ENCODE peak calls at places on chromosomes 16 and 17, in four cellular contexts. One of them, this sample, is unnamed.

GRCh38 chr17:4858880-4859260 is 25.7 kb downstream of the MINK1 start:
- ATAC-seq in activated naive CD4-positive, alpha-beta T cell treated with anti-CD3 and anti-CD28 coated beads, Interleukin-2, amount 50 U/mL, for 72 hours: no peak
- ATAC-seq in IMR-90: peak
- ATAC-seq in stimulated activated naive CD8-positive, alpha-beta T cell treated with anti-CD3 and anti-CD28 coated beads, Interleukin-15, amount 100 ng/mL, for 72 hours: no peak
- ATAC-seq in this sample: no peak

GRCh38 chr16:69364088-69364487 is 12.5 kb upstream of the TMED6 start:
- ATAC-seq in IMR-90: no peak
- ATAC-seq in stimulated activated naive CD8-positive, alpha-beta T cell treated with anti-CD3 and anti-CD28 coated beads, Interleukin-15, amount 100 ng/mL, for 72 hours: no peak
- ATAC-seq in activated naive CD4-positive, alpha-beta T cell treated with anti-CD3 and anti-CD28 coated beads, Interleukin-2, amount 50 U/mL, for 72 hours: no peak
- ATAC-seq in this sample: no peak

GRCh38 chr17:13087802-13088201 is 70.0 kb upstream of the ELAC2 start:
- ATAC-seq in activated naive CD4-positive, alpha-beta T cell treated with anti-CD3 and anti-CD28 coated beads, Interleukin-2, amount 50 U/mL, for 72 hours: no peak
- ATAC-seq in stimulated activated naive CD8-positive, alpha-beta T cell treated with anti-CD3 and anti-CD28 coated beads, Interleukin-15, amount 100 ng/mL, for 72 hours: no peak
- ATAC-seq in IMR-90: no peak
- ATAC-seq in this sample: no peak

GRCh38 chr17:14775761-14776492 is 475.0 kb downstream of the HS3ST3B1 start:
- ATAC-seq in activated naive CD4-positive, alpha-beta T cell treated with anti-CD3 and anti-CD28 coated beads, Interleukin-2, amount 50 U/mL, for 72 hours: no peak
- ATAC-seq in stimulated activated naive CD8-positive, alpha-beta T cell treated with anti-CD3 and anti-CD28 coated beads, Interleukin-15, amount 100 ng/mL, for 72 hours: no peak
- ATAC-seq in IMR-90: peak
- ATAC-seq in this sample: no peak

GRCh38 chr17:7306911-7307685 is at the start of gene EIF5A:
- ATAC-seq in activated naive CD4-positive, alpha-beta T cell treated with anti-CD3 and anti-CD28 coated beads, Interleukin-2, amount 50 U/mL, for 72 hours: peak
- ATAC-seq in IMR-90: peak
- ATAC-seq in stimulated activated naive CD8-positive, alpha-beta T cell treated with anti-CD3 and anti-CD28 coated beads, Interleukin-15, amount 100 ng/mL, for 72 hours: peak
- ATAC-seq in this sample: peak

GRCh38 chr16:2500937-2501750 is 12.6 kb upstream of the ATP6V0C start:
- ATAC-seq in activated naive CD4-positive, alpha-beta T cell treated with anti-CD3 and anti-CD28 coated beads, Interleukin-2, amount 50 U/mL, for 72 hours: peak
- ATAC-seq in stimulated activated naive CD8-positive, alpha-beta T cell treated with anti-CD3 and anti-CD28 coated beads, Interleukin-15, amount 100 ng/mL, for 72 hours: peak
- ATAC-seq in IMR-90: peak
- ATAC-seq in this sample: peak

GRCh38 chr16:57938936-57939871 is 31.7 kb downstream of the CNGB1 start:
- ATAC-seq in stimulated activated naive CD8-positive, alpha-beta T cell treated with anti-CD3 and anti-CD28 coated beads, Interleukin-15, amount 100 ng/mL, for 72 hours: no peak
- ATAC-seq in IMR-90: peak
- ATAC-seq in activated naive CD4-positive, alpha-beta T cell treated with anti-CD3 and anti-CD28 coated beads, Interleukin-2, amount 50 U/mL, for 72 hours: no peak
- ATAC-seq in this sample: no peak

GRCh38 chr16:74570412-74571301 is 36.3 kb downstream of the GLG1 start:
- ATAC-seq in activated naive CD4-positive, alpha-beta T cell treated with anti-CD3 and anti-CD28 coated beads, Interleukin-2, amount 50 U/mL, for 72 hours: no peak
- ATAC-seq in IMR-90: no peak
- ATAC-seq in stimulated activated naive CD8-positive, alpha-beta T cell treated with anti-CD3 and anti-CD28 coated beads, Interleukin-15, amount 100 ng/mL, for 72 hours: no peak
- ATAC-seq in this sample: no peak

GRCh38 chr16:28110074-28110473 is 46.6 kb upstream of the GSG1L start:
- ATAC-seq in activated naive CD4-positive, alpha-beta T cell treated with anti-CD3 and anti-CD28 coated beads, Interleukin-2, amount 50 U/mL, for 72 hours: no peak
- ATAC-seq in stimulated activated naive CD8-positive, alpha-beta T cell treated with anti-CD3 and anti-CD28 coated beads, Interleukin-15, amount 100 ng/mL, for 72 hours: no peak
- ATAC-seq in IMR-90: peak
- ATAC-seq in this sample: no peak

GRCh38 chr16:85372627-85373372 is 240.3 kb upstream of the GSE1 start:
- ATAC-seq in IMR-90: peak
- ATAC-seq in stimulated activated naive CD8-positive, alpha-beta T cell treated with anti-CD3 and anti-CD28 coated beads, Interleukin-15, amount 100 ng/mL, for 72 hours: peak
- ATAC-seq in activated naive CD4-positive, alpha-beta T cell treated with anti-CD3 and anti-CD28 coated beads, Interleukin-2, amount 50 U/mL, for 72 hours: peak
- ATAC-seq in this sample: peak

GRCh38 chr17:49836111-49837030 is 11.5 kb downstream of the TAC4 start:
- ATAC-seq in stimulated activated naive CD8-positive, alpha-beta T cell treated with anti-CD3 and anti-CD28 coated beads, Interleukin-15, amount 100 ng/mL, for 72 hours: no peak
- ATAC-seq in activated naive CD4-positive, alpha-beta T cell treated with anti-CD3 and anti-CD28 coated beads, Interleukin-2, amount 50 U/mL, for 72 hours: no peak
- ATAC-seq in IMR-90: peak
- ATAC-seq in this sample: no peak

GRCh38 chr16:27465483-27465879 is 63.5 kb downstream of the IL21R start:
- ATAC-seq in IMR-90: no peak
- ATAC-seq in activated naive CD4-positive, alpha-beta T cell treated with anti-CD3 and anti-CD28 coated beads, Interleukin-2, amount 50 U/mL, for 72 hours: no peak
- ATAC-seq in stimulated activated naive CD8-positive, alpha-beta T cell treated with anti-CD3 and anti-CD28 coated beads, Interleukin-15, amount 100 ng/mL, for 72 hours: no peak
- ATAC-seq in this sample: no peak

GRCh38 chr17:33896309-33896708 is 358.8 kb upstream of the CCL2 start:
- ATAC-seq in stimulated activated naive CD8-positive, alpha-beta T cell treated with anti-CD3 and anti-CD28 coated beads, Interleukin-15, amount 100 ng/mL, for 72 hours: no peak
- ATAC-seq in activated naive CD4-positive, alpha-beta T cell treated with anti-CD3 and anti-CD28 coated beads, Interleukin-2, amount 50 U/mL, for 72 hours: no peak
- ATAC-seq in IMR-90: no peak
- ATAC-seq in this sample: no peak

GRCh38 chr17:50917418-50917743 is 51.2 kb upstream of the TOB1 start:
- ATAC-seq in activated naive CD4-positive, alpha-beta T cell treated with anti-CD3 and anti-CD28 coated beads, Interleukin-2, amount 50 U/mL, for 72 hours: no peak
- ATAC-seq in stimulated activated naive CD8-positive, alpha-beta T cell treated with anti-CD3 and anti-CD28 coated beads, Interleukin-15, amount 100 ng/mL, for 72 hours: peak
- ATAC-seq in IMR-90: no peak
- ATAC-seq in this sample: peak

GRCh38 chr16:85917012-85917411 is 18.1 kb downstream of the IRF8 start:
- ATAC-seq in activated naive CD4-positive, alpha-beta T cell treated with anti-CD3 and anti-CD28 coated beads, Interleukin-2, amount 50 U/mL, for 72 hours: no peak
- ATAC-seq in stimulated activated naive CD8-positive, alpha-beta T cell treated with anti-CD3 and anti-CD28 coated beads, Interleukin-15, amount 100 ng/mL, for 72 hours: no peak
- ATAC-seq in IMR-90: no peak
- ATAC-seq in this sample: no peak

GRCh38 chr16:77035361-77035760 is 155.6 kb upstream of the MON1B start:
- ATAC-seq in IMR-90: no peak
- ATAC-seq in activated naive CD4-positive, alpha-beta T cell treated with anti-CD3 and anti-CD28 coated beads, Interleukin-2, amount 50 U/mL, for 72 hours: no peak
- ATAC-seq in stimulated activated naive CD8-positive, alpha-beta T cell treated with anti-CD3 and anti-CD28 coated beads, Interleukin-15, amount 100 ng/mL, for 72 hours: no peak
- ATAC-seq in this sample: no peak

GRCh38 chr16:66681676-66682075 is 14.9 kb downstream of the CMTM4 start:
- ATAC-seq in IMR-90: no peak
- ATAC-seq in activated naive CD4-positive, alpha-beta T cell treated with anti-CD3 and anti-CD28 coated beads, Interleukin-2, amount 50 U/mL, for 72 hours: no peak
- ATAC-seq in stimulated activated naive CD8-positive, alpha-beta T cell treated with anti-CD3 and anti-CD28 coated beads, Interleukin-15, amount 100 ng/mL, for 72 hours: no peak
- ATAC-seq in this sample: no peak

This sample was measured in stimulated activated memory B cell treated with anti-CD40 and anti-IgM and Interleukin-4, amounts not matched to agents 10 μg/mL and 1 μg/mL and 100 μg/mL, for 72 hours.